ENCODE peak calls at places on chromosomes 11 and 22, in four cellular contexts. L is left cardiac atrium, K is uterus, M is H54. V is an unnamed sample.

GRCh38 chr11:76175731-76176303 is 30.5 kb downstream of the WNT11 start:
- DNase-seq in M (no peak), L (no peak), K (no peak), V (no peak)

GRCh38 chr22:47994045-47994444 is 1231.6 kb downstream of the TBC1D22A start:
- DNase-seq in L (no peak), M (no peak), K (no peak), V (no peak)

GRCh38 chr11:65887026-65887722 is 1.1 kb downstream of the FIBP start:
- DNase-seq in M (no peak), K (no peak), L (no peak), V (no peak)

GRCh38 chr11:66996609-66997273 is 21.6 kb downstream of the C11orf86 start:
- DNase-seq in K (no peak), L (peak), M (no peak), V (no peak)

GRCh38 chr11:7004482-7004881 is 15.7 kb downstream of the ZNF214 start:
- DNase-seq in L (no peak), K (no peak), M (no peak), V (no peak)

GRCh38 chr11:111541209-111542061 is 915 bp downstream of the LAYN start:
- DNase-seq in M (peak), K (peak), L (peak), V (no peak)

GRCh38 chr11:120224386-120224785 is 13.6 kb downstream of the OAF start:
- DNase-seq in K (no peak), M (no peak), L (no peak), V (no peak)

GRCh38 chr22:45602004-45602733 is 69.5 kb upstream of the ATXN10 start:
- DNase-seq in L (no peak), M (no peak), K (no peak), V (no peak)